ENCODE peak calls at places on chromosomes 2 and 18, in nine cellular contexts. M is substantia nigra; X is NCI-H2081; K is amniotic stem cell; O is CD8-positive, alpha-beta T cell; V is non-pigmented ciliary epithelial cell; F is HL-60; P is activated T-cell treated with anti-CD3 and anti-CD28 coated beads, Interleukin-2, amount 50 U/mL, for 72 hours; T is GF-D8. E is an unnamed sample.

GRCh38 chr18:48545690-48546365 is 7.0 kb downstream of the CTIF start:
- DNase-seq in M (peak), X (peak), K (peak), O (no peak), V (no peak), F (peak), P (no peak), T (peak), E (no peak)

GRCh38 chr18:52945552-52945951 is 605.6 kb downstream of the DCC start:
- DNase-seq in M (no peak), X (no peak), K (no peak), O (no peak), V (no peak), F (no peak), P (no peak), T (no peak), E (no peak)

GRCh38 chr2:64888591-64889309 is 100.4 kb upstream of the SLC1A4 start:
- DNase-seq in M (no peak), X (no peak), K (peak), O (no peak), V (no peak), F (peak), P (no peak), T (no peak), E (no peak)

GRCh38 chr18:60019463-60019840 is 119.7 kb downstream of the PMAIP1 start:
- DNase-seq in M (no peak), X (no peak), K (peak), O (no peak), V (peak), F (no peak), P (no peak), T (no peak), E (no peak)

GRCh38 chr2:105929506-105929905 is 184.8 kb downstream of the NCK2 start:
- DNase-seq in M (no peak), X (no peak), K (no peak), O (peak), V (no peak), F (no peak), P (peak), T (no peak), E (no peak)

GRCh38 chr18:74492259-74492658 is 3.9 kb upstream of the CNDP2 start:
- DNase-seq in M (no peak), X (no peak), K (no peak), O (no peak), V (no peak), F (no peak), P (no peak), T (no peak), E (no peak)

GRCh38 chr2:215900203-215900611 is 113.1 kb downstream of the MREG start:
- DNase-seq in M (no peak), X (no peak), K (no peak), O (no peak), V (no peak), F (peak), P (no peak), T (no peak), E (no peak)

GRCh38 chr2:207693641-207694249 is 17.7 kb upstream of the CCNYL1 start:
- DNase-seq in M (no peak), X (no peak), K (no peak), O (no peak), V (no peak), F (no peak), P (no peak), T (no peak), E (no peak)